ENCODE peak calls at places on chromosomes 11 and 22, in five cellular contexts. X, I, N, K and O are unnamed samples.

GRCh38 chr11:12182650-12183511 is 72.5 kb downstream of the MICAL2 start:
- DNase-seq in N (peak), K (peak), I (peak), X (peak), O (peak)

GRCh38 chr11:71927813-71928738 is at the start of gene XNDC1N:
- DNase-seq in N (no peak), I (peak), X (peak), K (peak), O (peak)

GRCh38 chr11:122882809-122883681 is 486 bp downstream of the JHY start:
- DNase-seq in K (peak), I (peak), N (peak), X (no peak), O (peak)

GRCh38 chr22:47129902-47130301 is 367.5 kb downstream of the TBC1D22A start:
- DNase-seq in X (no peak), N (peak), K (no peak), I (no peak), O (no peak)

GRCh38 chr11:78313181-78313788 is 104.3 kb downstream of the GAB2 start:
- DNase-seq in I (peak), N (peak), K (no peak), X (peak), O (no peak)

GRCh38 chr11:34656062-34656720 is 35.3 kb downstream of the EHF start:
- DNase-seq in I (no peak), N (peak), X (no peak), K (no peak), O (no peak)

GRCh38 chr11:8258771-8259170 is 4.9 kb downstream of the LMO1 start:
- DNase-seq in K (no peak), X (peak), N (peak), I (no peak), O (peak)

GRCh38 chr11:13776134-13776815 is 107.8 kb downstream of the FAR1 start:
- DNase-seq in K (no peak), N (peak), I (peak), X (no peak), O (no peak)

GRCh38 chr22:44550666-44551491 is 52.8 kb upstream of the RTL6 start:
- DNase-seq in I (peak), K (no peak), N (peak), X (peak), O (no peak)

GRCh38 chr22:42364641-42365336 is 67.4 kb downstream of the NFAM1 start:
- DNase-seq in I (peak), N (no peak), K (no peak), X (peak), O (no peak)

GRCh38 chr11:100632970-100633452 is 54.1 kb upstream of the ARHGAP42 start:
- DNase-seq in I (peak), K (peak), N (no peak), X (peak), O (no peak)

GRCh38 chr11:132158091-132158490 is 787.7 kb downstream of the NTM start:
- DNase-seq in I (peak), N (peak), K (peak), X (peak), O (no peak)

GRCh38 chr22:24553597-24554315 is 1.2 kb downstream of the GUCD1 start:
- DNase-seq in N (peak), K (no peak), I (no peak), X (no peak), O (no peak)

GRCh38 chr22:28930357-28931007 is 47.1 kb downstream of the ZNRF3 start:
- DNase-seq in K (no peak), N (no peak), I (peak), X (no peak), O (no peak)

GRCh38 chr11:61150656-61151544 is 10.3 kb downstream of the VPS37C start:
- DNase-seq in I (no peak), X (no peak), K (no peak), N (no peak), O (no peak)

GRCh38 chr11:75499423-75500305 is 26.1 kb downstream of the GDPD5 start:
- DNase-seq in X (peak), I (peak), N (peak), K (no peak), O (no peak)

GRCh38 chr11:72475359-72475758 is 41.0 kb upstream of the CLPB start:
- DNase-seq in I (no peak), K (no peak), N (peak), X (no peak), O (no peak)

GRCh38 chr11:134158023-134158422 is 65.7 kb downstream of the NCAPD3 start:
- DNase-seq in I (no peak), N (no peak), K (no peak), X (no peak), O (no peak)

GRCh38 chr11:117095301-117096139 is 2.7 kb downstream of the SIK3 start:
- DNase-seq in K (no peak), X (peak), I (peak), N (no peak), O (no peak)

GRCh38 chr11:27718346-27718852 is 18.1 kb upstream of the BDNF start:
- DNase-seq in I (peak), X (peak), K (peak), N (peak), O (no peak)

GRCh38 chr11:44572884-44573283 is 7.4 kb downstream of the CD82 start:
- DNase-seq in N (no peak), K (no peak), X (no peak), I (no peak), O (no peak)

GRCh38 chr11:44568358-44568705 is 2.9 kb downstream of the CD82 start:
- DNase-seq in X (no peak), I (no peak), K (no peak), N (no peak), O (no peak)

GRCh38 chr11:44568706-44569473 is 3.4 kb downstream of the CD82 start:
- DNase-seq in I (peak), K (no peak), X (peak), N (peak), O (peak)

GRCh38 chr11:44572431-44572830 is 7.0 kb downstream of the CD82 start:
- DNase-seq in N (no peak), K (no peak), X (no peak), I (no peak), O (no peak)

DNA sequence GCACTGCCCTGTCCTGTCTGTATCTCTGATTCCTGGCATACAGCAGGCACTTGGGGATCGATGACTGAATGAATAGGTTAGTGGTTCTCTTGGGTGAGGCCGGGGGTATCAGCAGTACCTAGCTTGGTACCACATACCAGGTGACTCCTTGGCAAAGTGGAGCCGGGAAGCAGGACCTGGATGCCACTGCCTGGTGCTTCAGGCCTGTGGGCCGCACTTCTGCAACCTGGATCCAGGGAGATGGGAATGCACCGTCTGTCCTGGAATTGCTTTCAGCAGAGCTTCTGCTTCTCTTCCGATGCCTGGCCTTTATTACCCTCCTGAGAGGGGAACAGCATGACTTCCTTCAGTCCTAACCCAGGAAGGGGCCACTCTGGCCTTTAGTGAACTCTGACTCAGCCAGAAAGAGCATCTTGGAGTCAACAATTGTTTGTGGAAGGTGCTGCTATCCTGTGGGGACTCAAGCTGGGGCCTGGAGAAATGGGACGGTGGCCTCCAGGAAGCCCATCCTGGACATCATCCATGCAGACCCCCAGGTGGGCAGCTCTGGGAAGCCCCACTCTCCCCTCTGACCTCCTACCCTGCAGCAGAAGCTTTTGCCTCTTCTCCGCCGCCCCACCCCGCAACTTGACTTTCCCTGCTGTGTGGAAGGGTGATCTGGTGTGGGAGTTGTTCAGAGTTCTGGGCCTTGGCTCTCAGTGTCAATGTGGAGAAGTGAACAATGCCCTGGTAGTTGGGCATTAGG is 5.1 kb downstream of the CD82 start:
- DNase-seq in I (no peak), X (no peak), K (no peak), N (no peak), O (no peak)
- H3K4me3 ChIP-seq in I (no peak), X (no peak), K (no peak), N (no peak), O (no peak)

GRCh38 chr22:38462960-38463784 is 4.7 kb upstream of the KDELR3 start:
- DNase-seq in K (peak), X (no peak), I (no peak), N (no peak), O (no peak)
- H3K4me3 ChIP-seq in K (peak), X (no peak), I (no peak), N (no peak), O (no peak)

GRCh38 chr11:35678975-35679374 is 16.4 kb downstream of the TRIM44 start:
- DNase-seq in N (no peak), I (no peak), K (no peak), X (no peak), O (no peak)
- H3K4me3 ChIP-seq in N (no peak), I (no peak), K (no peak), X (no peak), O (no peak)

GRCh38 chr11:31818874-31819331 is 7.8 kb upstream of the PAX6 start:
- DNase-seq in I (no peak), K (no peak), N (no peak), X (no peak), O (no peak)
- H3K4me3 ChIP-seq in I (no peak), K (no peak), N (no peak), X (no peak), O (no peak)

GRCh38 chr22:37518509-37519267 is 527 bp downstream of the CARD10 start:
- DNase-seq in I (no peak), N (no peak), K (peak), X (no peak), O (no peak)
- H3K4me3 ChIP-seq in I (peak), N (peak), K (peak), X (peak), O (peak)

DNA sequence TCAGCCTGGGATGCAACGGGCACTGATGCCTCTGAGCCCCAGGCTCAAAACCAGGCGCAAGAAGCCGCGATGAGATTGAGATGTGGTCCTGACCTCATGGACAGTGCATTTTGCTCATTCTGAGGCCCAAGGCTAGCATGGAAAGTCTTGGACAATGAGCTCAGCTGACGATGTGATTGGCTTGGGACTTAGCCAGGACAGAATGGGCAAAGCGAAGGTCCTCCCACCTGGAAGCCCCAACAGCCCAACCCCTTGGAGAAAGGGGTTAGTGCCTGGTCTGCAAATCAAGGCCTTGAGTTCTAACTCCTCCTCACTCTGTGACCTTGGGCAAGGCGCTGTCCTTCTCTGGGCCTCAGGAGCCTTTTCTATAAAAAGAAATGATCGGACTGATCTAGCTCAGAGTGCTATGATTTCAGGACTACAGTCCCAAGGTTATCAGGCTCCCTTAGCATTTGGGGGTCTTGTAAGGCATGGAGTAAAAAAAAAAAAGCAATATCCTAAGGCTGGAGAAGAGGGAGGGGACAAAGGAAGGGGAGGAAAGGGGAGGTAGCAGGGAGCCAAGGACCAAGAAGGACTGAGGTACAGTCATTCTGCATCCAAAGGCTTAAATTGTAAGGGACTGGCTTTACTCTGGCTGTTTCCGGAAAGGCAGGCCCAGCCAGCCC is 2.7 kb downstream of the SLC43A3 start:
- DNase-seq in N (no peak), X (no peak), I (peak), K (no peak), O (no peak)
- H3K4me3 ChIP-seq in N (no peak), X (peak), I (peak), K (no peak), O (peak)